ENCODE peak calls at places on chromosomes 2 and 18, in ten cellular contexts. D, V, Y, X, Z, E, I, K, F and J are unnamed samples.

GRCh38 chr18:3722662-3723433 is 272.9 kb downstream of the TGIF1 start:
- DNase-seq in D (no peak), E (no peak), F (no peak), Z (no peak), Y (peak; percentile 50), V (no peak), K (no peak), X (no peak), I (no peak), J (peak; percentile 83)

GRCh38 chr2:230346921-230347533 is 20.0 kb downstream of the SP140L start:
- DNase-seq in E (no peak), F (no peak), Y (no peak), K (no peak), I (no peak), V (peak; percentile 10), D (no peak), X (no peak), Z (no peak), J (no peak)

GRCh38 chr2:158006961-158007664 is 94.6 kb upstream of the UPP2 start:
- DNase-seq in D (no peak), I (no peak), K (no peak), F (no peak), V (no peak), Z (no peak), X (no peak), Y (no peak), E (peak; percentile 8), J (peak; percentile 71)

GRCh38 chr2:161703863-161704262 is 79.6 kb downstream of the SLC4A10 start:
- DNase-seq in Y (no peak), Z (no peak), I (no peak), V (no peak), X (no peak), E (no peak), D (no peak), K (no peak), F (no peak), J (no peak)

GRCh38 chr18:61954347-61954746 is 61.5 kb upstream of the RNF152 start:
- DNase-seq in Y (no peak), V (no peak), I (no peak), D (no peak), X (no peak), Z (no peak), K (no peak), F (no peak), E (no peak), J (no peak)

GRCh38 chr2:159612255-159612901 is 4.0 kb downstream of the BAZ2B start:
- DNase-seq in X (no peak), I (no peak), Z (no peak), Y (peak; percentile 52), F (no peak), E (no peak), D (no peak), K (no peak), V (peak; percentile 22), J (peak; percentile 60)

GRCh38 chr2:112627060-112628040 is 18.4 kb upstream of the SLC20A1 start:
- DNase-seq in I (peak; percentile 47), K (peak; percentile 54), D (no peak), V (peak; percentile 98), X (no peak), F (no peak), Z (no peak), Y (no peak), E (no peak), J (no peak)

GRCh38 chr2:12587729-12588522 is 128.8 kb upstream of the TRIB2 start:
- DNase-seq in I (no peak), V (peak; percentile 95), E (peak; percentile 12), D (no peak), F (no peak), Y (no peak), Z (no peak), K (peak; percentile 62), X (no peak), J (peak; percentile 36)